ENCODE peak calls at places on chromosomes 6 and 20, in eight cellular contexts. One of them, this sample, is unnamed.

GRCh38 chr6:157510329-157511188 is 129.6 kb downstream of the ZDHHC14 start:
- DNase-seq in nucleus accumbens: no peak
- DNase-seq in MCF 10A: no peak
- DNase-seq in neural crest cell: no peak
- DNase-seq in endothelial cell: no peak
- DNase-seq in T-helper 17 cell: no peak
- DNase-seq in NCI-H524: no peak
- DNase-seq in naive thymus-derived CD8-positive, alpha-beta T cell: no peak
- DNase-seq in this sample: no peak

GRCh38 chr20:23497458-23498026 is 6.6 kb downstream of the CST8 start:
- DNase-seq in nucleus accumbens: no peak
- DNase-seq in MCF 10A: no peak
- DNase-seq in neural crest cell: no peak
- DNase-seq in endothelial cell: no peak
- DNase-seq in T-helper 17 cell: no peak
- DNase-seq in NCI-H524: no peak
- DNase-seq in naive thymus-derived CD8-positive, alpha-beta T cell: no peak
- DNase-seq in this sample: no peak

GRCh38 chr6:157145656-157146285 is 177.5 kb downstream of the TMEM242 start:
- DNase-seq in nucleus accumbens: no peak
- DNase-seq in MCF 10A: no peak
- DNase-seq in neural crest cell: no peak
- DNase-seq in endothelial cell: no peak
- DNase-seq in T-helper 17 cell: no peak
- DNase-seq in NCI-H524: peak; percentile 99
- DNase-seq in naive thymus-derived CD8-positive, alpha-beta T cell: no peak
- DNase-seq in this sample: no peak

GRCh38 chr6:17394192-17394611 is 807 bp downstream of the CAP2 start:
- DNase-seq in nucleus accumbens: no peak
- DNase-seq in MCF 10A: peak; percentile 83
- DNase-seq in neural crest cell: peak; percentile 29
- DNase-seq in endothelial cell: peak; percentile 33
- DNase-seq in T-helper 17 cell: no peak
- DNase-seq in NCI-H524: peak; percentile 29
- DNase-seq in naive thymus-derived CD8-positive, alpha-beta T cell: no peak
- DNase-seq in this sample: no peak

GRCh38 chr6:9186148-9186547 is 750.8 kb upstream of the SLC35B3 start:
- DNase-seq in nucleus accumbens: no peak
- DNase-seq in MCF 10A: no peak
- DNase-seq in neural crest cell: no peak
- DNase-seq in endothelial cell: no peak
- DNase-seq in T-helper 17 cell: no peak
- DNase-seq in NCI-H524: no peak
- DNase-seq in naive thymus-derived CD8-positive, alpha-beta T cell: no peak
- DNase-seq in this sample: no peak

GRCh38 chr20:45963059-45964011 is 8.7 kb downstream of the ZNF335 start:
- DNase-seq in nucleus accumbens: no peak
- DNase-seq in MCF 10A: peak; percentile 63
- DNase-seq in neural crest cell: no peak
- DNase-seq in endothelial cell: no peak
- DNase-seq in T-helper 17 cell: no peak
- DNase-seq in NCI-H524: peak; percentile 65
- DNase-seq in naive thymus-derived CD8-positive, alpha-beta T cell: no peak
- DNase-seq in this sample: no peak

GRCh38 chr20:49279677-49280462 is 2.0 kb upstream of the ZNFX1 start:
- DNase-seq in nucleus accumbens: no peak
- DNase-seq in MCF 10A: peak; percentile 28
- DNase-seq in neural crest cell: no peak
- DNase-seq in endothelial cell: no peak
- DNase-seq in T-helper 17 cell: no peak
- DNase-seq in NCI-H524: no peak
- DNase-seq in naive thymus-derived CD8-positive, alpha-beta T cell: no peak
- DNase-seq in this sample: no peak

GRCh38 chr6:43846556-43846955 is 76.5 kb downstream of the VEGFA start:
- DNase-seq in nucleus accumbens: no peak
- DNase-seq in MCF 10A: no peak
- DNase-seq in neural crest cell: no peak
- DNase-seq in endothelial cell: no peak
- DNase-seq in T-helper 17 cell: no peak
- DNase-seq in NCI-H524: no peak
- DNase-seq in naive thymus-derived CD8-positive, alpha-beta T cell: no peak
- DNase-seq in this sample: no peak

GRCh38 chr20:32057785-32058184 is 5.7 kb downstream of the HCK start:
- DNase-seq in nucleus accumbens: no peak
- DNase-seq in MCF 10A: no peak
- DNase-seq in neural crest cell: no peak
- DNase-seq in endothelial cell: no peak
- DNase-seq in T-helper 17 cell: no peak
- DNase-seq in NCI-H524: no peak
- DNase-seq in naive thymus-derived CD8-positive, alpha-beta T cell: no peak
- DNase-seq in this sample: no peak

GRCh38 chr6:75842191-75842590 is 93.2 kb downstream of the MYO6 start:
- DNase-seq in nucleus accumbens: no peak
- DNase-seq in MCF 10A: no peak
- DNase-seq in neural crest cell: no peak
- DNase-seq in endothelial cell: no peak
- DNase-seq in T-helper 17 cell: no peak
- DNase-seq in NCI-H524: no peak
- DNase-seq in naive thymus-derived CD8-positive, alpha-beta T cell: no peak
- DNase-seq in this sample: no peak

GRCh38 chr6:34131326-34132081 is 14.4 kb downstream of the GRM4 start:
- DNase-seq in nucleus accumbens: no peak
- DNase-seq in MCF 10A: no peak
- DNase-seq in neural crest cell: no peak
- DNase-seq in endothelial cell: no peak
- DNase-seq in T-helper 17 cell: no peak
- DNase-seq in NCI-H524: no peak
- DNase-seq in naive thymus-derived CD8-positive, alpha-beta T cell: no peak
- DNase-seq in this sample: no peak

GRCh38 chr20:32902456-32903420 is 44.0 kb downstream of the EFCAB8 start:
- DNase-seq in nucleus accumbens: peak; percentile 21
- DNase-seq in MCF 10A: peak; percentile 62
- DNase-seq in neural crest cell: peak; percentile 63
- DNase-seq in endothelial cell: peak; percentile 58
- DNase-seq in T-helper 17 cell: peak; percentile 65
- DNase-seq in NCI-H524: peak; percentile 62
- DNase-seq in naive thymus-derived CD8-positive, alpha-beta T cell: peak; percentile 56
- DNase-seq in this sample: peak; percentile 64

GRCh38 chr6:116577486-116577885 is 6.2 kb downstream of the RWDD1 start:
- DNase-seq in nucleus accumbens: no peak
- DNase-seq in MCF 10A: no peak
- DNase-seq in neural crest cell: no peak
- DNase-seq in endothelial cell: no peak
- DNase-seq in T-helper 17 cell: no peak
- DNase-seq in NCI-H524: no peak
- DNase-seq in naive thymus-derived CD8-positive, alpha-beta T cell: no peak
- DNase-seq in this sample: no peak

GRCh38 chr6:34189806-34190503 is 44.1 kb upstream of the GRM4 start:
- DNase-seq in nucleus accumbens: no peak
- DNase-seq in MCF 10A: no peak
- DNase-seq in neural crest cell: no peak
- DNase-seq in endothelial cell: no peak
- DNase-seq in T-helper 17 cell: no peak
- DNase-seq in NCI-H524: peak; percentile 44
- DNase-seq in naive thymus-derived CD8-positive, alpha-beta T cell: peak; percentile 59
- DNase-seq in this sample: peak; percentile 51

GRCh38 chr6:135922746-135923145 is 71.2 kb downstream of the PDE7B start:
- DNase-seq in nucleus accumbens: no peak
- DNase-seq in MCF 10A: no peak
- DNase-seq in neural crest cell: no peak
- DNase-seq in endothelial cell: no peak
- DNase-seq in T-helper 17 cell: no peak
- DNase-seq in NCI-H524: no peak
- DNase-seq in naive thymus-derived CD8-positive, alpha-beta T cell: no peak
- DNase-seq in this sample: no peak

GRCh38 chr6:15340775-15341174 is 94.9 kb downstream of the JARID2 start:
- DNase-seq in nucleus accumbens: no peak
- DNase-seq in MCF 10A: no peak
- DNase-seq in neural crest cell: no peak
- DNase-seq in endothelial cell: no peak
- DNase-seq in T-helper 17 cell: no peak
- DNase-seq in NCI-H524: no peak
- DNase-seq in naive thymus-derived CD8-positive, alpha-beta T cell: no peak
- DNase-seq in this sample: no peak

This sample was measured in activated gamma-delta T cell treated with Interleukin-2 at 50 U/mL for 16 hours.